ENCODE peak calls at places on chromosomes 16 and 17, in ten cellular contexts. X is Panc1; N is uterus; G is cardiac fibroblast; T is AG10803; Q is BJ; V is CD4-positive, alpha-beta memory T cell; P is pancreas; A is thyroid gland; L is GM06990. H is an unnamed sample.

GRCh38 chr16:70254965-70255286 is 3.2 kb upstream of the EXOSC6 start:
- DNase-seq in P (no peak), A (no peak), T (no peak), L (no peak), V (no peak), N (no peak), Q (no peak), X (no peak), G (no peak), H (no peak)

GRCh38 chr17:59366040-59366757 is 34.7 kb downstream of the YPEL2 start:
- DNase-seq in Q (no peak), P (peak), G (peak), N (no peak), X (no peak), A (peak), T (no peak), L (no peak), V (no peak), H (no peak)

GRCh38 chr17:42135664-42136653 is 13.4 kb downstream of the HSPB9 start:
- DNase-seq in X (peak), T (peak), G (peak), V (no peak), P (peak), Q (no peak), L (no peak), A (peak), N (no peak), H (no peak)

GRCh38 chr17:2853111-2853721 is 57.0 kb downstream of the RAP1GAP2 start:
- DNase-seq in A (peak), Q (no peak), V (peak), X (no peak), T (peak), N (peak), L (no peak), P (peak), G (peak), H (no peak)

GRCh38 chr16:57795431-57795878 is 6.8 kb downstream of the KIFC3 start:
- DNase-seq in Q (no peak), A (peak), N (no peak), G (peak), X (peak), T (peak), V (peak), L (no peak), P (peak), H (peak)

GRCh38 chr17:72846399-72846798 is 246.1 kb downstream of the SLC39A11 start:
- DNase-seq in X (no peak), V (no peak), G (no peak), A (no peak), Q (no peak), P (no peak), T (no peak), L (no peak), N (no peak), H (no peak)

GRCh38 chr16:8948831-8949230 is 14.9 kb downstream of the USP7 start:
- DNase-seq in N (no peak), G (no peak), V (no peak), A (no peak), P (no peak), Q (no peak), T (no peak), X (no peak), L (no peak), H (no peak)

GRCh38 chr17:32777436-32777835 is 99.5 kb downstream of the MYO1D start:
- DNase-seq in Q (no peak), X (peak), N (no peak), A (no peak), L (no peak), T (peak), G (peak), P (no peak), V (no peak), H (no peak)

GRCh38 chr17:79831367-79832210 is 7.7 kb downstream of the CBX4 start:
- DNase-seq in G (no peak), X (no peak), Q (no peak), A (peak), P (peak), N (no peak), L (no peak), V (no peak), T (no peak), H (no peak)

GRCh38 chr17:4739122-4740024 is at the start of the genes CXCL16 and ZMYND15:
- DNase-seq in L (peak), A (peak), Q (no peak), X (no peak), P (peak), V (peak), N (peak), G (peak), T (peak), H (peak)

GRCh38 chr17:65191805-65192740 is 54.9 kb downstream of the RGS9 start:
- DNase-seq in A (no peak), Q (no peak), X (no peak), V (no peak), P (no peak), T (peak), N (no peak), G (peak), L (no peak), H (peak)

GRCh38 chr16:66585477-66586239 is 6.4 kb downstream of the CMTM2 start:
- DNase-seq in V (no peak), A (no peak), X (no peak), P (no peak), G (no peak), L (no peak), T (no peak), N (no peak), Q (no peak), H (no peak)

GRCh38 chr17:4591529-4591928 is 7.2 kb downstream of the SMTNL2 start:
- DNase-seq in V (no peak), Q (no peak), A (no peak), P (no peak), X (no peak), T (no peak), G (peak), L (no peak), N (no peak), H (no peak)

GRCh38 chr17:72205357-72205756 is 84.5 kb downstream of the SOX9 start:
- DNase-seq in T (no peak), L (no peak), N (no peak), A (no peak), X (no peak), Q (no peak), G (no peak), V (no peak), P (no peak), H (no peak)

GRCh38 chr16:49396206-49396720 is 22.7 kb downstream of the C16orf78 start:
- DNase-seq in L (no peak), X (no peak), T (no peak), G (no peak), N (no peak), P (no peak), Q (no peak), A (no peak), V (no peak), H (no peak)

GRCh38 chr17:2111691-2112090 is 56.8 kb downstream of the HIC1 start:
- DNase-seq in A (peak), G (peak), P (no peak), X (no peak), T (peak), N (no peak), V (no peak), Q (no peak), L (no peak), H (no peak)

GRCh38 chr17:34098712-34099111 is 156.4 kb upstream of the CCL2 start:
- DNase-seq in A (no peak), Q (no peak), G (peak), N (no peak), L (no peak), V (no peak), P (no peak), X (peak), T (no peak), H (no peak)

GRCh38 chr16:4415538-4416199 is 727 bp downstream of the CORO7 start:
- DNase-seq in X (no peak), A (peak), P (peak), L (peak), N (no peak), T (no peak), V (peak), G (peak), Q (no peak), H (peak)

GRCh38 chr17:72502111-72502939 is 381.5 kb downstream of the SOX9 start:
- DNase-seq in A (peak), X (no peak), V (no peak), G (peak), N (no peak), L (no peak), P (peak), T (peak), Q (no peak), H (no peak)

GRCh38 chr16:68370921-68371651 is 60.3 kb downstream of the PRMT7 start:
- DNase-seq in A (no peak), X (no peak), V (peak), N (no peak), L (no peak), T (no peak), G (no peak), Q (no peak), P (no peak), H (no peak)

GRCh38 chr16:81846105-81846504 is 67.0 kb downstream of the PLCG2 start:
- DNase-seq in X (no peak), V (no peak), A (no peak), N (no peak), T (no peak), Q (no peak), G (no peak), P (no peak), L (no peak), H (no peak)

GRCh38 chr17:32971171-32971570 is 20.5 kb upstream of the SPACA3 start:
- DNase-seq in L (no peak), T (peak), X (no peak), Q (no peak), A (no peak), V (no peak), N (no peak), P (peak), G (peak), H (peak)

GRCh38 chr17:13921841-13922776 is 147.2 kb upstream of the COX10 start:
- DNase-seq in T (no peak), X (no peak), N (no peak), Q (no peak), V (no peak), A (no peak), L (no peak), G (no peak), P (no peak), H (no peak)

GRCh38 chr17:29726721-29727252 is 104.1 kb upstream of the CORO6 start:
- DNase-seq in T (peak), Q (no peak), N (no peak), X (no peak), G (peak), P (no peak), L (peak), A (no peak), V (peak), H (peak)

GRCh38 chr17:79818026-79818758 is 21.0 kb downstream of the CBX4 start:
- DNase-seq in T (no peak), N (no peak), A (no peak), Q (no peak), P (no peak), V (no peak), G (no peak), X (no peak), L (no peak), H (no peak)

GRCh38 chr16:58094791-58095574 is 34.2 kb downstream of the CFAP20 start:
- DNase-seq in L (no peak), N (no peak), G (no peak), P (no peak), A (no peak), V (no peak), X (no peak), T (no peak), Q (no peak), H (peak)

GRCh38 chr16:13811834-13812233 is 108.1 kb upstream of the ERCC4 start:
- DNase-seq in Q (no peak), X (no peak), A (no peak), V (no peak), P (no peak), T (no peak), L (no peak), G (no peak), N (no peak), H (no peak)

GRCh38 chr17:51764387-51764971 is 394.0 kb downstream of the CA10 start:
- DNase-seq in N (peak), L (peak), Q (peak), V (peak), P (peak), G (peak), A (peak), T (peak), X (peak), H (peak)

GRCh38 chr16:24348511-24349290 is 92.6 kb downstream of the CACNG3 start:
- DNase-seq in L (no peak), V (no peak), X (no peak), P (no peak), A (no peak), G (no peak), Q (no peak), T (no peak), N (no peak), H (no peak)

GRCh38 chr16:81523387-81524115 is 78.9 kb downstream of the CMIP start:
- DNase-seq in P (peak), L (no peak), V (no peak), T (peak), Q (no peak), G (peak), N (peak), A (no peak), X (peak), H (no peak)

GRCh38 chr16:66427036-66427446 is at the start of gene BEAN1:
- DNase-seq in N (no peak), A (peak), X (no peak), Q (no peak), T (peak), V (no peak), G (no peak), L (no peak), P (no peak), H (no peak)

GRCh38 chr16:31108794-31109558 is 790 bp downstream of the BCKDK start:
- DNase-seq in Q (no peak), P (peak), A (no peak), T (no peak), L (no peak), V (no peak), G (no peak), X (no peak), N (no peak), H (no peak)

GRCh38 chr16:65531475-65531874 is 409.6 kb upstream of the CDH11 start:
- DNase-seq in P (no peak), T (no peak), X (no peak), A (no peak), G (no peak), V (no peak), N (no peak), Q (no peak), L (no peak), H (no peak)

GRCh38 chr17:54348234-54348633 is 525.5 kb downstream of the KIF2B start:
- DNase-seq in T (no peak), X (no peak), N (no peak), A (no peak), G (no peak), V (no peak), P (no peak), Q (no peak), L (no peak), H (no peak)

GRCh38 chr17:64183815-64184397 is 54.0 kb upstream of the ERN1 start:
- DNase-seq in T (peak), Q (peak), N (no peak), V (no peak), P (no peak), X (no peak), G (peak), A (no peak), L (no peak), H (no peak)

GRCh38 chr16:12288537-12289174 is 312.1 kb downstream of the SNX29 start:
- DNase-seq in N (no peak), X (no peak), L (no peak), P (no peak), G (no peak), V (no peak), Q (no peak), A (no peak), T (no peak), H (no peak)

GRCh38 chr17:58210922-58211321 is 8.1 kb downstream of the MKS1 start:
- DNase-seq in X (no peak), L (no peak), T (no peak), A (no peak), V (no peak), N (no peak), P (no peak), G (no peak), Q (no peak), H (no peak)

GRCh38 chr16:27378871-27379580 is 22.9 kb upstream of the IL21R start:
- DNase-seq in T (no peak), A (no peak), N (no peak), V (no peak), P (no peak), Q (no peak), L (peak), G (peak), X (no peak), H (peak)

GRCh38 chr17:77269696-77270681 is 129.2 kb downstream of the SEC14L1 start:
- DNase-seq in L (no peak), P (no peak), V (no peak), A (no peak), T (no peak), Q (no peak), X (no peak), N (no peak), G (no peak), H (no peak)

GRCh38 chr16:11632455-11632921 is 35.8 kb upstream of the SNN start:
- DNase-seq in Q (peak), P (peak), L (no peak), X (no peak), G (peak), V (no peak), N (peak), A (no peak), T (peak), H (no peak)

DNA sequence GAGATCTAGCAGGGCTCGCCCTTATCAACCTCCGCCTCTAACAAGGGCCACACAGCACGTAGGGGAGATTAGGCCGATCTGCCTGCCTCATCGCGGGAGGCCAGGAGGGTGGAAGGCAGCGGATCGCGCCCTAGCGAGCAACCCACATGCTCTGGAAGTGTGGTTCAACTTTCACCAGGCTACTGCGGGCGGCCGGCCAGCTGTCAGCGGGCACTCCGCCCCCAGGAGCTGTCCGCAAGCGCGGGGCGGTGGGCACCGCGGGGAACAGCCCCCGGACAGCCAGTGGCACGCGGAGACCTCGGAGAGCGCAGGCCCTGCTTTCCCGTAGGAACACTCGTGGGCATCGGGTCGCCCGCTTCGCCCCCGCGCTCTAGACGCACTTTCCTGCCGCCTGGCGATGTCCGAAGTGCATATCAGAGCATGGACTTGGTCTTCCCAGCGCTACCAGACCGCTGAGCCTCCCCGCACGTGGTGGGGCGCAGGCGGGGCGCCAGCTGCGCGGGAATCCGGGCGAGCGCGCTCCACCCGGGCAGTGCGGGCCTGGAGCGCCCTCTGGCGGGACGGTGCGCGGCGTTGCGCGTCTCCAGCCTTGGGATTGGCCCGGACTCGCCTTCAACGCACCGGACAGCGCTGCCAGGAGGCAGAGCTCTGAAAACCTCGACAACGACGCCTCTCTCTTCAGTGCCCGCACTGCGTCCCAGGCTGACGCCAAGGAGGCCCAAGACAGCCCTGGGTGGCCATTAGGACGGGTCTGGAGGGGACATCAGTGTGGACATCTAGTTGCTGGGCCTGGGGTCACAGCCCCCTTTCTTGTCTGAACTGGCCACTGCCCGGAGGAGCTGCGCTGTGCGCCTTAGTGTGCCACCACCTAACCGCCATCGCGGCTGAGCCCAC is 3.6 kb upstream of the ZNHIT3 start:
- DNase-seq in T (peak), L (peak), X (peak), N (peak), V (peak), P (peak), Q (no peak), A (peak), G (peak), H (peak)
- H3K4me3 ChIP-seq in T (peak), L (no peak), X (peak), N (peak), V (peak), P (peak), Q (peak), A (no peak), G (peak), H (no peak)

DNA sequence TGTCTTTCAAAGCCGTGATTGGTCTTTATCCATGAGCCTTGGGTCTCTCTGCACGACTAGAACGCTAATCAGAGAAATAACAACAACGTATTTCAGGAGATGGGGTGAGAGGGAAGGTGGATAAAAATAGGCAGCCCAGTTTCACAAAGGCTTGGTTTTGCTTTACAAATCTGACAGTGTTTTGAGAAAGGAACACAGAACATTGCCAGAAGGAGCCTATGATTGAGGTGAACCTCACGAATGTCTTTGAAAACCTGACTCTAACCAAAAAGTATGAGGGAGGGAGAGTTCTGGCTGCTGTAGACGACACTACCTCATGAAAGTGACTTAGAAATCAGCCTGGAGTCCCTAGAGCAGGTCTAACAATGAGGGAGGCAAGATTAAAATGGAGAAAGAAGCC is 38.0 kb upstream of the NOL11 start:
- DNase-seq in V (no peak), X (no peak), A (no peak), T (no peak), G (no peak), P (no peak), L (peak), Q (no peak), N (no peak), H (peak)
- H3K4me3 ChIP-seq in V (no peak), X (no peak), A (no peak), T (no peak), G (no peak), P (no peak), L (peak), Q (no peak), N (no peak), H (peak)

GRCh38 chr17:66379539-66379938 is 77.1 kb downstream of the PRKCA start:
- DNase-seq in V (no peak), N (no peak), G (no peak), P (no peak), X (no peak), T (no peak), L (no peak), A (no peak), Q (no peak), H (no peak)

GRCh38 chr17:66375121-66375520 is 72.7 kb downstream of the PRKCA start:
- DNase-seq in A (no peak), G (no peak), V (no peak), L (no peak), N (no peak), P (no peak), X (no peak), T (no peak), Q (no peak), H (no peak)

GRCh38 chr17:66381701-66382362 is 79.4 kb downstream of the PRKCA start:
- DNase-seq in L (no peak), G (no peak), V (no peak), Q (no peak), A (no peak), N (no peak), T (no peak), X (no peak), P (no peak), H (no peak)

GRCh38 chr17:66373944-66374817 is 71.8 kb downstream of the PRKCA start:
- DNase-seq in A (peak), X (no peak), N (no peak), G (no peak), V (peak), P (peak), Q (no peak), L (no peak), T (no peak), H (no peak)

GRCh38 chr17:66378296-66378695 is 75.9 kb downstream of the PRKCA start:
- DNase-seq in Q (no peak), G (peak), L (no peak), A (no peak), P (no peak), V (no peak), X (no peak), N (no peak), T (peak), H (no peak)
- H3K4me3 ChIP-seq in Q (no peak), G (no peak), L (no peak), A (no peak), P (no peak), V (no peak), X (no peak), N (no peak), T (no peak), H (no peak)

DNA sequence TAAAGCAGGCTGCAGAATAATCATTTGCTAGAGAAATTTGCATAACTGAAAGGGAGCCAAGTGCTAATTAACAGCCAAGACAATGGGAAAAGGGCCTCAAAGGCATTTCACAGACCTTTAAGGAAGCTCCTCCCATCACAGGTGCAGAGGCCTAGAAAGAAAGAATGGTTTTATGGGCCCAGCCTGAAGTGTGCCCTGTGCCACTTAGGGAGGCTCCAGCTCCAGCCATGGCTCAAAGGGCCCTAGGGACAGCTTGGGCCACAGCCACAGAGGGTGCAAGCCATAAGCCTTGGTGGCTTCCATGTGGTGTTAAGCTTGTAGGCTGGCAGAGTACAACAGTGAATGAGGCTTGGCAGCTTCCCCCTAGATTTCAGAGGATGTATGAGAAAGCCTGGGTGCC is 50.1 kb downstream of the RNF112 start:
- DNase-seq in N (no peak), L (peak), A (no peak), G (no peak), T (no peak), P (no peak), V (no peak), Q (no peak), X (no peak), H (no peak)
- H3K4me3 ChIP-seq in N (no peak), L (no peak), A (no peak), G (no peak), T (no peak), P (no peak), V (no peak), Q (no peak), X (no peak), H (no peak)

H was measured in GM12865.